ENCODE peak calls at places on chromosome 5, in five cellular contexts. One of them, this sample, is unnamed. For H3K4me1, the result is how much of the 10 kb centered on the place peaks cover.

GRCh38 chr5:116453920-116454319 is 120.7 kb downstream of the SEMA6A start:
- DNase-seq in lung: no peak
- DNase-seq in suprapubic skin: no peak
- DNase-seq in ovary: no peak
- DNase-seq in heart right ventricle: no peak
- DNase-seq in this sample: no peak

GRCh38 chr5:166377756-166378155 is 1913.7 kb upstream of the WWC1 start:
- DNase-seq in lung: no peak
- DNase-seq in suprapubic skin: no peak
- DNase-seq in ovary: no peak
- DNase-seq in heart right ventricle: no peak
- DNase-seq in this sample: no peak

GRCh38 chr5:140172473-140172872 is 2.5 kb upstream of the CYSTM1 start:
- DNase-seq in lung: no peak
- DNase-seq in suprapubic skin: no peak
- DNase-seq in ovary: no peak
- DNase-seq in heart right ventricle: no peak
- DNase-seq in this sample: no peak

GRCh38 chr5:32059779-32060178 is 114.3 kb downstream of the GOLPH3 start:
- DNase-seq in lung: no peak
- DNase-seq in suprapubic skin: no peak
- DNase-seq in ovary: no peak
- DNase-seq in heart right ventricle: no peak
- DNase-seq in this sample: no peak

GRCh38 chr5:76114192-76114795 is 31.1 kb downstream of the SV2C start:
- DNase-seq in lung: no peak
- DNase-seq in suprapubic skin: no peak
- DNase-seq in ovary: no peak
- DNase-seq in heart right ventricle: peak
- DNase-seq in this sample: no peak

GRCh38 chr5:60649288-60649917 is 50.6 kb downstream of the DEPDC1B start:
- DNase-seq in lung: no peak
- DNase-seq in suprapubic skin: no peak
- DNase-seq in ovary: no peak
- DNase-seq in heart right ventricle: no peak
- DNase-seq in this sample: peak

GRCh38 chr5:30324083-30324482 is 869.4 kb upstream of the CDH6 start:
- DNase-seq in lung: no peak
- DNase-seq in suprapubic skin: no peak
- DNase-seq in ovary: no peak
- DNase-seq in heart right ventricle: no peak
- DNase-seq in this sample: no peak

GRCh38 chr5:69517763-69518212 is 25.2 kb downstream of the OCLN start:
- DNase-seq in lung: peak
- DNase-seq in suprapubic skin: no peak
- DNase-seq in ovary: no peak
- DNase-seq in heart right ventricle: no peak
- DNase-seq in this sample: no peak

GRCh38 chr5:111404270-111404769 is 108.0 kb downstream of the STARD4 start:
- DNase-seq in lung: no peak
- DNase-seq in suprapubic skin: no peak
- DNase-seq in ovary: no peak
- DNase-seq in heart right ventricle: no peak
- DNase-seq in this sample: no peak

GRCh38 chr5:63439537-63439936 is 522.7 kb downstream of the HTR1A start:
- DNase-seq in lung: peak
- DNase-seq in suprapubic skin: no peak
- DNase-seq in ovary: no peak
- DNase-seq in heart right ventricle: no peak
- DNase-seq in this sample: no peak

GRCh38 chr5:133794771-133795391 is 173.5 kb downstream of the C5orf15 start:
- DNase-seq in lung: no peak
- DNase-seq in suprapubic skin: no peak
- DNase-seq in ovary: no peak
- DNase-seq in heart right ventricle: no peak
- DNase-seq in this sample: peak

GRCh38 chr5:139708877-139709586 is 60.9 kb downstream of the CXXC5 start:
- DNase-seq in lung: peak
- DNase-seq in suprapubic skin: no peak
- DNase-seq in ovary: no peak
- DNase-seq in heart right ventricle: peak
- DNase-seq in this sample: no peak

GRCh38 chr5:109387408-109387974 is 22.3 kb downstream of the PJA2 start:
- DNase-seq in lung: no peak
- DNase-seq in suprapubic skin: no peak
- DNase-seq in ovary: no peak
- DNase-seq in heart right ventricle: no peak
- DNase-seq in this sample: no peak

GRCh38 chr5:75616961-75617660 is 5.9 kb downstream of the ANKDD1B start:
- DNase-seq in lung: no peak
- DNase-seq in suprapubic skin: no peak
- DNase-seq in ovary: no peak
- DNase-seq in heart right ventricle: no peak
- DNase-seq in this sample: no peak

GRCh38 chr5:417765-418559 is 25.0 kb upstream of the EXOC3 start:
- DNase-seq in lung: no peak
- DNase-seq in suprapubic skin: no peak
- DNase-seq in ovary: no peak
- DNase-seq in heart right ventricle: no peak
- DNase-seq in this sample: no peak

GRCh38 chr5:177475563-177476427 is 2.4 kb upstream of the DBN1 start:
- DNase-seq in lung: no peak
- DNase-seq in suprapubic skin: no peak
- DNase-seq in ovary: no peak
- DNase-seq in heart right ventricle: no peak
- DNase-seq in this sample: no peak

GRCh38 chr5:179304466-179304865 is 40.8 kb downstream of the ADAMTS2 start:
- DNase-seq in lung: no peak
- DNase-seq in suprapubic skin: peak
- DNase-seq in ovary: no peak
- DNase-seq in heart right ventricle: no peak
- DNase-seq in this sample: no peak

GRCh38 chr5:130720355-130720754 is 444.7 kb downstream of the HINT1 start:
- DNase-seq in lung: no peak
- DNase-seq in suprapubic skin: no peak
- DNase-seq in ovary: no peak
- DNase-seq in heart right ventricle: no peak
- DNase-seq in this sample: no peak

GRCh38 chr5:136526021-136526420 is 160.7 kb upstream of the TRPC7 start:
- DNase-seq in lung: no peak
- DNase-seq in suprapubic skin: no peak
- DNase-seq in ovary: no peak
- DNase-seq in heart right ventricle: no peak
- DNase-seq in this sample: no peak

GRCh38 chr5:53362521-53362941 is 117.9 kb upstream of the FST start:
- DNase-seq in lung: peak
- DNase-seq in suprapubic skin: no peak
- DNase-seq in ovary: no peak
- DNase-seq in heart right ventricle: peak
- DNase-seq in this sample: no peak

GRCh38 chr5:148949871-148950863 is 112.7 kb downstream of the SH3TC2 start:
- DNase-seq in lung: peak
- DNase-seq in suprapubic skin: no peak
- DNase-seq in ovary: no peak
- DNase-seq in heart right ventricle: peak
- DNase-seq in this sample: no peak

GRCh38 chr5:141272906-141273305 is 27.7 kb downstream of the PCDHB15 start:
- DNase-seq in lung: no peak
- DNase-seq in suprapubic skin: no peak
- DNase-seq in ovary: no peak
- DNase-seq in heart right ventricle: no peak
- DNase-seq in this sample: no peak
- TF ChIP-seq CTCF in lung: no peak
- TF ChIP-seq CTCF in suprapubic skin: no peak
- TF ChIP-seq CTCF in ovary: no peak
- TF ChIP-seq CTCF in heart right ventricle: no peak
- TF ChIP-seq CTCF in this sample: no peak

DNA sequence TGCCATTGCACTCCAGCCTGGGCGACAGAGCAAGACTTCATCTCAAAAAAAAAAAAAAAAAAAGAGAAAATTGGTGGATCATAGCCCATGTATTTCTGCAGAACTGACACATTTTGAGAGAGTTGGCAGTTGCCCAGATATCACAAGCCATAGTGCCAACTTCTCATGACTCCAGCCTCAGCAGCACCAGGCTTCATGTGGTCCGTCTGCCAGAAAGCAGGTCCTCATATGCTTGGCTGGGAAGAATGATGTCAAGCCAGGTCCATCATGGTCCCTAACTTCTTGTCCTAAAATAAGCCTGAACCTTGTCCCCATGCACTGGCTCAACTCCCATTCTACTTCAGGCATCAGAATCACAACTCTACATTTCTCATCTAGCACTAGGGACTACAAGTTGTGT is 89.9 kb downstream of the LMNB1 start:
- DNase-seq in lung: no peak
- DNase-seq in suprapubic skin: no peak
- DNase-seq in ovary: no peak
- DNase-seq in heart right ventricle: no peak
- DNase-seq in this sample: no peak
- H3K27ac ChIP-seq in lung: no peak
- H3K27ac ChIP-seq in suprapubic skin: no peak
- H3K27ac ChIP-seq in ovary: no peak
- H3K27ac ChIP-seq in heart right ventricle: no peak
- H3K27ac ChIP-seq in this sample: no peak

DNA sequence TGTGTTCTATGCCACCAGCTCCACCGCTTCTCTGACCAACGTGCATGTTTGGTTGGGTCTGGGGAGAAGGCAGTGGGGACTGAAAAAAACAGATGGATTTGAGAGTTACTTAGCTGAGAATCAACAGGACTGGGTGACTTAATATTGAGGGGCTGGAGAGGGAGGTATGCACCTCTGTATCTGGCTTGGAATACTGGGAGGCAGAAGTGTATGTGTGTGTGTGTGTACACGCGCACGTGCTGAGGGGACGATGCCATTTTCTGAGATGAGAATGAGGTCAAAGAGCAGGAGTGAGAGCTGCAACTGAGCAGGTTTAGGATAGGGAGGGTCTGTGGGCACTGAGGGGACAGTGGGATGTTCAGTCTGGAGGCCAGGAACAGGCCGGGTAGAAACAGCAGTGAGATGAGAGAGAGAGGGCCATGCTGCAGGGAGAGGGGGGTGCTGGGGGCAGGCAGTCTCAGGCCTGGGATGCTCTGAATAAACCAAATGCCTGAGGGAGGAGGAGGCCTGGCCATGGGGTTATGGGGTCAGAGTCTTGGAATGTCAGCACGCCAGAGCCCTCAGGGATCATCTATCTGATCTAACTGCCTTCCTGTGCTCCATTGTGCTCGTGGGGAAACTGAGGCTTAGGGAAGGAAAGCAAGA is 14.0 kb downstream of the PDGFRB start:
- DNase-seq in lung: no peak
- DNase-seq in suprapubic skin: no peak
- DNase-seq in ovary: no peak
- DNase-seq in heart right ventricle: no peak
- DNase-seq in this sample: no peak
- H3K4me1 ChIP-seq in lung: under half
- H3K4me1 ChIP-seq in suprapubic skin: half or more
- H3K4me1 ChIP-seq in ovary: half or more
- H3K4me1 ChIP-seq in heart right ventricle: half or more
- H3K4me1 ChIP-seq in this sample: under half

GRCh38 chr5:135509995-135510394 is 25.8 kb downstream of the NEUROG1 start:
- DNase-seq in lung: no peak
- DNase-seq in suprapubic skin: no peak
- DNase-seq in ovary: no peak
- DNase-seq in heart right ventricle: no peak
- DNase-seq in this sample: no peak
- TF ChIP-seq CTCF in lung: no peak
- TF ChIP-seq CTCF in suprapubic skin: no peak
- TF ChIP-seq CTCF in ovary: no peak
- TF ChIP-seq CTCF in heart right ventricle: no peak
- TF ChIP-seq CTCF in this sample: no peak

GRCh38 chr5:138635708-138636107 is 60.5 kb upstream of the HSPA9 start:
- DNase-seq in lung: no peak
- DNase-seq in suprapubic skin: peak
- DNase-seq in ovary: no peak
- DNase-seq in heart right ventricle: no peak
- DNase-seq in this sample: no peak
- H3K27ac ChIP-seq in lung: no peak
- H3K27ac ChIP-seq in suprapubic skin: no peak
- H3K27ac ChIP-seq in ovary: peak
- H3K27ac ChIP-seq in heart right ventricle: no peak
- H3K27ac ChIP-seq in this sample: no peak

DNA sequence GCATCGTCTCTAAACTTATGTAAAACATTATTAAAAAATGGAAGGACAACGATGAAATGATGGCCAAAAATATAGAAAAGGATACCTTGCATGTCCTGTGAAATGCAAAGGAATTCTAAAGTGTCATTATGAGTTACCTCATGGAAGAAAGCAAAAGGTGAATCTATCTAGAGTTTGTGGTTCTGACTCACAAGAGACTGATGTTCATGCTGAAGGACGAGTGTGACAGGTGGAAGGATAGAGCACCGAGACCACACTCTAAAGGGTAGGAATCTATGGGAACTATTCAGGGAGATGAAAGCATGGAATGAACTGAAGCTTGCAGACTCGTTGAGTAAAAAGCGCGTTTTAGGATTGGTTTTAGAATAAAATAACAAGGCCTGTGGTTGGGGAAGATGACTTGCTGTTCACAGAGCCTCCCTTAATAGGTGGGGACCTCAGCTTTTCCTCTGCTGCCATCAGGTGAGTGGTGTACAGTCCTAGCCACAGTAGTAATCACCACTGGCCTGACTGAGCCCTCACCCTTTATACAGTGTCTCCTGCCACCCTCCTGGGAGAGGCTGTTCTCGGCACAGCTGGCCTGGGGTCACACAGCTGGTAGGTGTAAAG is 11.2 kb downstream of the TENT4A start:
- DNase-seq in lung: no peak
- DNase-seq in suprapubic skin: peak
- DNase-seq in ovary: no peak
- DNase-seq in heart right ventricle: no peak
- DNase-seq in this sample: no peak
- H3K4me1 ChIP-seq in lung: under half
- H3K4me1 ChIP-seq in suprapubic skin: half or more
- H3K4me1 ChIP-seq in ovary: under half
- H3K4me1 ChIP-seq in heart right ventricle: half or more
- H3K4me1 ChIP-seq in this sample: half or more

GRCh38 chr5:158811350-158811749 is 288.4 kb downstream of the EBF1 start:
- DNase-seq in lung: no peak
- DNase-seq in suprapubic skin: no peak
- DNase-seq in ovary: no peak
- DNase-seq in heart right ventricle: no peak
- DNase-seq in this sample: no peak
- TF ChIP-seq CTCF in lung: no peak
- TF ChIP-seq CTCF in suprapubic skin: no peak
- TF ChIP-seq CTCF in ovary: no peak
- TF ChIP-seq CTCF in heart right ventricle: no peak
- TF ChIP-seq CTCF in this sample: no peak